ENCODE peak calls at places on chromosomes 2 and 18, in nine cellular contexts. I is fibroblast of mammary gland, D is mammary epithelial cell, H is heart left ventricle, J is breast epithelium, V is GM12865, N is endodermal cell, X is GM12878, U is epithelial cell of esophagus. B is an unnamed sample.

GRCh38 chr2:111168528-111168929 is 47.8 kb downstream of the BCL2L11 start:
- DNase-seq in U (peak), V (peak), X (peak), H (no peak), N (no peak), J (no peak), I (peak), D (peak), B (peak)

GRCh38 chr2:16330012-16330411 is 335.6 kb downstream of the CYRIA start:
- DNase-seq in N (peak), U (no peak), I (no peak), D (no peak), J (no peak), H (no peak), V (no peak), X (no peak), B (no peak)

GRCh38 chr2:130869441-130870160 is 32.9 kb downstream of the ARHGEF4 start:
- DNase-seq in U (no peak), V (no peak), N (peak), J (no peak), H (no peak), D (no peak), X (no peak), I (no peak), B (no peak)

GRCh38 chr2:68862889-68863288 is 8.3 kb downstream of the BMP10 start:
- DNase-seq in X (no peak), V (no peak), D (no peak), J (no peak), U (no peak), H (no peak), I (no peak), N (no peak), B (no peak)

GRCh38 chr18:28582724-28583123 is 405.8 kb upstream of the CDH2 start:
- DNase-seq in N (no peak), V (no peak), D (no peak), U (no peak), X (no peak), J (no peak), H (no peak), I (no peak), B (no peak)

GRCh38 chr2:66714651-66715050 is 279.7 kb downstream of the MEIS1 start:
- DNase-seq in V (no peak), J (no peak), X (no peak), H (no peak), I (no peak), D (no peak), U (no peak), N (no peak), B (peak)

GRCh38 chr2:95024960-95025405 is 525 bp upstream of the MAL start:
- DNase-seq in D (no peak), I (no peak), V (no peak), X (no peak), N (peak), H (peak), U (no peak), J (no peak), B (no peak)

GRCh38 chr2:178006710-178007109 is 65.9 kb downstream of the PDE11A start:
- DNase-seq in N (no peak), U (no peak), J (no peak), I (no peak), X (no peak), V (no peak), H (no peak), D (no peak), B (no peak)

GRCh38 chr2:107290041-107290440 is 404.1 kb upstream of the ST6GAL2 start:
- DNase-seq in U (no peak), V (no peak), H (no peak), X (no peak), D (no peak), N (no peak), I (no peak), J (no peak), B (no peak)

GRCh38 chr2:58155160-58155778 is 85.9 kb downstream of the FANCL start:
- DNase-seq in D (no peak), N (peak), J (no peak), I (no peak), H (no peak), U (no peak), V (no peak), X (no peak), B (no peak)

GRCh38 chr2:191166756-191167445 is 16.1 kb upstream of the STAT4 start:
- DNase-seq in D (no peak), H (no peak), I (peak), V (no peak), X (no peak), U (peak), N (no peak), J (no peak), B (no peak)

GRCh38 chr2:21194147-21194546 is 70.4 kb downstream of the TDRD15 start:
- DNase-seq in J (no peak), D (no peak), H (no peak), N (no peak), X (no peak), V (no peak), I (no peak), U (no peak), B (no peak)

GRCh38 chr2:189379287-189379630 is 62.0 kb upstream of the WDR75 start:
- DNase-seq in D (no peak), I (no peak), N (no peak), X (no peak), V (no peak), J (no peak), H (no peak), U (peak), B (peak)

GRCh38 chr18:13809025-13809384 is 14.9 kb upstream of the MC5R start:
- DNase-seq in J (no peak), N (no peak), I (no peak), H (no peak), D (no peak), V (no peak), U (peak), X (no peak), B (no peak)

GRCh38 chr2:12424219-12424618 is 292.5 kb upstream of the TRIB2 start:
- DNase-seq in X (no peak), U (peak), J (no peak), N (no peak), H (no peak), D (no peak), V (no peak), I (peak), B (peak)

GRCh38 chr18:11739893-11740292 is 50.8 kb downstream of the GNAL start:
- DNase-seq in H (no peak), N (no peak), I (no peak), V (no peak), X (no peak), J (no peak), U (no peak), D (no peak), B (no peak)

GRCh38 chr2:223642496-223642895 is 40.3 kb upstream of the SCG2 start:
- DNase-seq in H (no peak), U (peak), J (no peak), I (peak), V (no peak), N (no peak), X (no peak), D (no peak), B (no peak)

GRCh38 chr18:25876334-25876979 is 214.0 kb downstream of the SS18 start:
- DNase-seq in D (no peak), I (no peak), U (no peak), N (no peak), J (no peak), X (no peak), H (no peak), V (no peak), B (no peak)

GRCh38 chr2:23469142-23469540 is 84.2 kb downstream of the KLHL29 start:
- DNase-seq in J (no peak), N (no peak), H (no peak), X (no peak), V (no peak), D (no peak), U (no peak), I (no peak), B (no peak)

GRCh38 chr18:29361843-29362242 is 1184.9 kb upstream of the CDH2 start:
- DNase-seq in U (no peak), N (peak), V (peak), D (no peak), H (no peak), X (no peak), J (no peak), I (no peak), B (no peak)

GRCh38 chr2:9057939-9058761 is 54.7 kb upstream of the MBOAT2 start:
- DNase-seq in U (peak), H (no peak), V (no peak), N (no peak), X (no peak), I (peak), J (no peak), D (peak), B (peak)

GRCh38 chr2:85710687-85711577 is 16.8 kb downstream of the GNLY start:
- DNase-seq in X (no peak), V (no peak), H (peak), J (no peak), D (no peak), I (peak), N (no peak), U (no peak), B (peak)

GRCh38 chr18:76005632-76006031 is 489.4 kb downstream of the ZNF516 start:
- DNase-seq in U (no peak), D (no peak), N (no peak), H (no peak), I (no peak), J (no peak), X (no peak), V (no peak), B (no peak)

GRCh38 chr2:8094571-8094970 is 587.3 kb upstream of the ID2 start:
- DNase-seq in X (no peak), U (no peak), J (no peak), D (no peak), N (no peak), V (no peak), H (no peak), I (peak), B (peak)

GRCh38 chr2:228699400-228699799 is 517.9 kb upstream of the SPHKAP start:
- DNase-seq in J (no peak), U (peak), D (no peak), H (no peak), N (no peak), V (no peak), X (no peak), I (peak), B (peak)

GRCh38 chr2:227503433-227504406 is 31.8 kb downstream of the AGFG1 start:
- DNase-seq in D (peak), X (no peak), U (peak), I (peak), N (no peak), H (no peak), J (no peak), V (no peak), B (peak)

GRCh38 chr2:232013701-232014353 is 52.3 kb downstream of the DIS3L2 start:
- DNase-seq in V (peak), I (peak), H (no peak), U (peak), J (no peak), X (peak), D (peak), N (no peak), B (peak)

GRCh38 chr18:58396144-58396543 is 232.7 kb downstream of the ALPK2 start:
- DNase-seq in V (no peak), U (no peak), D (no peak), J (no peak), H (no peak), X (no peak), I (no peak), N (peak), B (no peak)

GRCh38 chr2:120175000-120175581 is 48.1 kb downstream of the TMEM185B start:
- DNase-seq in N (no peak), D (peak), J (no peak), V (peak), I (peak), H (no peak), U (peak), X (no peak), B (peak)

GRCh38 chr18:55385770-55386169 is 202.2 kb downstream of the TCF4 start:
- DNase-seq in U (peak), H (no peak), N (no peak), I (no peak), V (no peak), X (no peak), D (peak), J (no peak), B (no peak)

GRCh38 chr2:220601674-220602073 is 970.4 kb downstream of the EPHA4 start:
- DNase-seq in H (no peak), V (no peak), I (no peak), J (no peak), D (no peak), X (no peak), N (no peak), U (no peak), B (no peak)

GRCh38 chr2:55923091-55923977 is at the start of gene EFEMP1:
- DNase-seq in U (peak), I (peak), V (peak), J (peak), D (peak), H (peak), X (no peak), N (peak), B (peak)

GRCh38 chr2:234495801-234496441 is 960 bp downstream of the ARL4C start:
- DNase-seq in I (no peak), H (peak), U (peak), V (peak), D (no peak), N (peak), X (no peak), J (no peak), B (peak)

GRCh38 chr2:238106698-238107524 is 6.8 kb downstream of the ESPNL start:
- DNase-seq in X (no peak), D (no peak), N (peak), U (peak), H (peak), J (peak), I (no peak), V (no peak), B (no peak)

GRCh38 chr2:48114256-48114655 is 208.0 kb upstream of the FBXO11 start:
- DNase-seq in I (peak), U (peak), X (no peak), H (no peak), J (no peak), D (peak), V (peak), N (no peak), B (peak)

GRCh38 chr2:83972123-83972522 is 487.0 kb downstream of the SUCLG1 start:
- DNase-seq in N (no peak), J (no peak), V (no peak), X (no peak), I (no peak), D (no peak), H (no peak), U (peak), B (no peak)

GRCh38 chr2:28658369-28658768 is 93.3 kb upstream of the PPP1CB start:
- DNase-seq in I (peak), U (peak), X (no peak), N (no peak), H (no peak), D (peak), J (no peak), V (no peak), B (peak)

GRCh38 chr18:78822171-78822570 is 157.4 kb upstream of the SALL3 start:
- DNase-seq in J (no peak), U (no peak), X (no peak), V (no peak), I (no peak), D (no peak), H (no peak), N (peak), B (no peak)
- H3K4me3 ChIP-seq in J (no peak), U (no peak), X (no peak), V (no peak), I (no peak), D (no peak), H (no peak), N (no peak), B (no peak)

GRCh38 chr2:54862742-54863141 is 139.3 kb downstream of the EML6 start:
- DNase-seq in V (no peak), X (no peak), U (no peak), I (no peak), J (no peak), D (no peak), H (no peak), N (no peak), B (no peak)

GRCh38 chr2:54862229-54862628 is 138.8 kb downstream of the EML6 start:
- DNase-seq in D (no peak), H (no peak), U (no peak), V (no peak), X (no peak), I (no peak), N (no peak), J (no peak), B (no peak)

GRCh38 chr2:54858021-54858681 is 134.7 kb downstream of the EML6 start:
- DNase-seq in J (no peak), U (peak), H (no peak), I (peak), V (no peak), N (no peak), D (no peak), X (no peak), B (peak)

GRCh38 chr2:54859997-54860701 is 136.7 kb downstream of the EML6 start:
- DNase-seq in D (no peak), J (no peak), X (no peak), V (no peak), U (peak), H (no peak), N (no peak), I (peak), B (peak)

GRCh38 chr2:54859416-54859815 is 136.0 kb downstream of the EML6 start:
- DNase-seq in J (no peak), V (no peak), H (no peak), U (no peak), X (no peak), N (no peak), D (no peak), I (no peak), B (no peak)
- TF ChIP-seq CTCF in J (no peak), V (no peak), H (no peak), U (no peak), X (no peak), N (no peak), D (no peak), I (no peak), B (no peak)

GRCh38 chr18:62586781-62587487 is 64.1 kb downstream of the ZCCHC2 start:
- DNase-seq in N (no peak), H (no peak), U (no peak), D (no peak), J (no peak), X (no peak), V (no peak), I (no peak), B (no peak)

GRCh38 chr18:62586148-62586774 is 63.4 kb downstream of the ZCCHC2 start:
- DNase-seq in J (peak), V (peak), N (peak), H (peak), D (peak), I (peak), X (peak), U (peak), B (peak)

GRCh38 chr18:62587689-62588088 is 64.9 kb downstream of the ZCCHC2 start:
- DNase-seq in H (no peak), I (no peak), N (no peak), X (no peak), J (no peak), V (no peak), D (no peak), U (no peak), B (no peak)

GRCh38 chr18:62584241-62585120 is 61.7 kb downstream of the ZCCHC2 start:
- DNase-seq in N (peak), H (peak), J (peak), U (peak), X (peak), V (peak), D (peak), I (peak), B (peak)

GRCh38 chr18:62585274-62586147 is 62.7 kb downstream of the ZCCHC2 start:
- DNase-seq in H (no peak), J (no peak), X (no peak), V (no peak), N (no peak), U (no peak), D (no peak), I (no peak), B (no peak)
- H3K4me3 ChIP-seq in H (peak), J (peak), X (no peak), V (peak), N (no peak), U (no peak), D (no peak), I (no peak), B (no peak)

DNA sequence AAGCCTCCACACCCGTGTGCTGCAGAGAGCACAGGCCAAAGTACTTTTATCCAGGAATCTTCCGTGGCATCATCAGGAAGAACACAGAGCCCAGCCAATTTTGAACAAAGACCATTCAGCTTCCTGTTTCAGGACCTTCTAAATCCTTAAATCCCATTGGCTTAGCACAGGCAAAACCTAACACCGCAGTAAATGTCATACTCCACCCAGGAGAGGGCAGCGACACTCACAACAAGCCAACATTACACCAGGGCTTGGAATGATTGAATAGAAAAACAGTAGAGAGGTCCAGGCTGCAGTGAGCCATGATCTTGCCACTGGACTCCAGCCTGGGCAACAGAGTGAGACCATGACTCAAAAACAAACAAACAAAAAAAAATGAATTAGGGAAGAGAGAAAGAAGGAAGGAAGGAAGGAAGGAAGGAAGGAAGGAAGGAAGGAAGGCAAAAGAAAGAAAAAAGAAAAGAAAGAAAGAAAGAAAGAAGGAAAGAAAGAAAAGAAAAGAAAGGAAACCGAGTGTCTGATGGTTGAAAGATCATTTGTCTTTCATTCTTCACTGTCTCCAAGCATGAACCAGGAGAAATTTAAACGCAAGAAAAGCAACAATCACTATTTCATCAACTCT is 144.6 kb upstream of the SATB2 start:
- DNase-seq in X (no peak), J (no peak), U (peak), V (no peak), I (peak), D (no peak), H (no peak), N (peak), B (no peak)
- TF ChIP-seq CTCF in X (no peak), J (no peak), U (no peak), V (no peak), I (no peak), D (no peak), H (no peak), N (peak), B (no peak)